ENCODE peak calls at places on chromosomes 7 and 10, in six cellular contexts. A is H1, G is K562, F is HepG2, V is SK-N-SH, R is GM12878. S is an unnamed sample.

GRCh38 chr7:76051840-76052239 is 3.9 kb downstream of the MDH2 start:
- DNase-seq in V (no peak), G (no peak), F (no peak), R (no peak), A (no peak), S (no peak)

GRCh38 chr7:114644455-114644854 is 229.8 kb downstream of the FOXP2 start:
- DNase-seq in F (no peak), R (no peak), V (no peak), A (no peak), G (no peak), S (no peak)

GRCh38 chr7:98409843-98410242 is 9.0 kb upstream of the BAIAP2L1 start:
- DNase-seq in R (no peak), V (no peak), A (no peak), G (no peak), F (no peak), S (no peak)

GRCh38 chr10:1454428-1454827 is 282.9 kb downstream of the ADARB2 start:
- DNase-seq in A (no peak), V (no peak), R (peak; percentile 63), F (no peak), G (no peak), S (no peak)

GRCh38 chr10:49075743-49076142 is 39.6 kb downstream of the VSTM4 start:
- DNase-seq in F (no peak), G (no peak), R (no peak), V (no peak), A (no peak), S (no peak)

GRCh38 chr7:114663502-114663901 is 248.9 kb downstream of the FOXP2 start:
- DNase-seq in V (no peak), A (no peak), R (peak; percentile 15), F (peak; percentile 3), G (no peak), S (peak; percentile 46)

GRCh38 chr7:102169651-102170416 is 116.8 kb upstream of the SH2B2 start:
- DNase-seq in R (no peak), A (no peak), G (no peak), F (no peak), V (no peak), S (no peak)

GRCh38 chr10:61342817-61343572 is 110.2 kb downstream of the TMEM26 start:
- DNase-seq in F (no peak), V (no peak), R (no peak), A (no peak), G (no peak), S (no peak)

GRCh38 chr10:74988055-74988773 is 123.2 kb upstream of the SAMD8 start:
- DNase-seq in A (no peak), F (no peak), G (no peak), R (no peak), V (no peak), S (no peak)

GRCh38 chr7:45133352-45133751 is 21.9 kb upstream of the TBRG4 start:
- DNase-seq in R (no peak), G (no peak), V (no peak), A (no peak), F (no peak), S (no peak)

GRCh38 chr7:91270372-91270771 is 6.1 kb downstream of the FZD1 start:
- DNase-seq in R (no peak), F (no peak), V (no peak), A (no peak), G (no peak), S (no peak)

GRCh38 chr10:102869290-102870198 is at the start of gene AS3MT:
- DNase-seq in A (no peak), V (peak; percentile 92), R (no peak), G (no peak), F (peak; percentile 38), S (no peak)

GRCh38 chr10:46235705-46236536 is 50.9 kb upstream of the ANTXRL start:
- DNase-seq in A (no peak), V (no peak), G (no peak), R (no peak), F (no peak), S (no peak)

GRCh38 chr7:139642283-139642682 is 118.8 kb downstream of the CLEC2L start:
- DNase-seq in R (no peak), G (no peak), F (no peak), V (no peak), A (no peak), S (no peak)

GRCh38 chr7:151400626-151401315 is 9.1 kb downstream of the WDR86 start:
- DNase-seq in A (no peak), F (no peak), G (no peak), V (no peak), R (peak; percentile 41), S (no peak)

GRCh38 chr7:351681-352480 is 61.9 kb downstream of the FOXL3 start:
- DNase-seq in V (no peak), R (no peak), G (no peak), F (no peak), A (no peak), S (no peak)

GRCh38 chr7:97130417-97131139 is 13.1 kb downstream of the SDHAF3 start:
- DNase-seq in V (no peak), G (peak; percentile 44), R (no peak), A (no peak), F (no peak), S (no peak)

GRCh38 chr7:131895541-131896173 is 339.2 kb upstream of the PODXL start:
- DNase-seq in A (no peak), V (no peak), R (no peak), G (no peak), F (no peak), S (peak; percentile 78)

GRCh38 chr7:128742206-128742605 is 3.0 kb downstream of the CALU start:
- DNase-seq in F (no peak), G (no peak), V (no peak), A (no peak), R (no peak), S (no peak)

GRCh38 chr10:8163824-8164223 is 109.3 kb downstream of the GATA3 start:
- DNase-seq in G (no peak), V (no peak), R (no peak), A (no peak), F (no peak), S (no peak)

GRCh38 chr7:47389171-47389922 is 192.6 kb downstream of the TNS3 start:
- DNase-seq in V (no peak), R (no peak), G (no peak), A (no peak), F (no peak), S (no peak)

GRCh38 chr7:2810682-2811471 is 33.2 kb downstream of the GNA12 start:
- DNase-seq in V (no peak), F (no peak), R (no peak), A (no peak), G (no peak), S (no peak)

GRCh38 chr10:61024801-61025201 is 80.8 kb upstream of the RHOBTB1 start:
- DNase-seq in R (no peak), F (peak; percentile 31), A (no peak), G (peak; percentile 32), V (peak; percentile 39), S (no peak)

DNA sequence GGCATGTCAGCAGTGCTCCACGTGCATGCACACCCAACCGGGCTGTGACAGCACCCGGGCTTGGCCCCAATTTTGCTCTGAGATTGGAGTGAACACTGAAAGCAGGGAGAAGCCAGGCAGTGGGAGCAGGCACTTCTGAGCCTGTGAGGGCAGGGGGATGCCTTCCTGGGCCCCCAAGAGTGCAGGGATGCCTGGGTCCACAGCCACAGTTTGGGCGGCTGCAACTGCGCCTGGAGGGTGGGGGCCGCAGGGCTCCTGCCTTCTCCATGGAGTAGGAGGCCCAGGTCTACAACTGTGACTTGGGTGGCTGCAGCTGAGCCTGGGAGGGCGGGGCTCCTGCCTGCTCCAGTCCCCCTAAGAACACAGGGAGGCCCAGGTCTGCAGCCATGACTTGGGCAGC is 37.6 kb upstream of the BNIP3 start:
- DNase-seq in G (no peak), R (no peak), F (no peak), V (no peak), A (no peak), S (no peak)
- TF ChIP-seq YY1 in G (no peak), R (no peak), F (no peak), V (no peak), A (no peak), S (no peak)

GRCh38 chr7:1651031-1651446 is 19.0 kb upstream of the ELFN1 start:
- DNase-seq in V (peak; percentile 52), F (no peak), G (no peak), R (no peak), A (no peak), S (no peak)

GRCh38 chr7:1650363-1651030 is 19.6 kb upstream of the ELFN1 start:
- DNase-seq in F (no peak), R (no peak), V (peak; percentile 52), G (no peak), A (no peak), S (no peak)

GRCh38 chr7:1651897-1652296 is 18.2 kb upstream of the ELFN1 start:
- DNase-seq in A (no peak), G (no peak), V (no peak), F (no peak), R (no peak), S (no peak)

GRCh38 chr7:1647961-1648631 is 22.0 kb upstream of the ELFN1 start:
- DNase-seq in V (peak; percentile 96), F (no peak), G (peak; percentile 75), A (no peak), R (no peak), S (no peak)

GRCh38 chr7:1649751-1650326 is 20.2 kb upstream of the ELFN1 start:
- DNase-seq in V (no peak), G (no peak), F (no peak), A (no peak), R (no peak), S (no peak)
- TF ChIP-seq SIN3A in V (no peak), G (no peak), F (no peak), A (no peak), R (no peak), S (no peak)

DNA sequence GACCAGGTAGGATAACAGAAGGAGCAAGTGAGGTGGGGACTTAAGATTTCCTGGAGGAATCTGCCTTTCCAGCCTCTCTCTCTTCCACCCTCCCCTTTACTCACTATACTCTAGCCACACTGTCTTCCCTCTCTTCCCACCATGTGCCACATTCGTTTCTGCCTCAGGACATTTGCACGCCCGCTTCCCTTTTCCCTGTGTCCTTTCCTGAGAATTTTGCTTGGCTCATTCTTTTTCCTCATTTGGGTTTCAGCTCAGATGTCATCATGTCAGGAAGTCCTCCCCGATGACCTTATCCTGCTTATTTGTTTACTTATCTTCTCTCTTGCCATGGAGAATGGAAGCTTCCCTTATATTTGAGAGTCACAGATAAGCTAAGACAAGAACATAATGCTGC is 363.8 kb downstream of the PRPF18 start:
- DNase-seq in V (no peak), G (no peak), F (no peak), R (no peak), A (no peak), S (no peak)
- TF ChIP-seq YY1 in V (no peak), G (no peak), F (no peak), R (no peak), A (no peak), S (no peak)

GRCh38 chr10:79379512-79380124 is 32.3 kb downstream of the PPIF start:
- DNase-seq in A (no peak), R (no peak), V (no peak), F (no peak), G (no peak), S (no peak)

GRCh38 chr10:79378647-79379511 is 31.6 kb downstream of the PPIF start:
- DNase-seq in G (no peak), A (no peak), F (no peak), R (no peak), V (no peak), S (no peak)

GRCh38 chr10:79380918-79381775 is 33.9 kb downstream of the PPIF start:
- DNase-seq in R (no peak), A (no peak), F (no peak), G (no peak), V (no peak), S (no peak)

GRCh38 chr10:79381804-79382221 is 34.5 kb downstream of the PPIF start:
- DNase-seq in R (no peak), V (no peak), A (no peak), G (no peak), F (peak; percentile 76), S (no peak)

GRCh38 chr10:79380125-79380917 is 33.1 kb downstream of the PPIF start:
- DNase-seq in R (no peak), F (peak; percentile 92), G (no peak), V (no peak), A (no peak), S (no peak)
- TF ChIP-seq SIN3A in R (no peak), F (peak; percentile 71), G (no peak), V (no peak), A (no peak), S (no peak)

S was measured in HCT116.